ENCODE peak calls at places on chromosomes 5 and 9, in seven cellular contexts. V is EL, R is activated B cell treated with CpG ODN at 0.5 μM for 24 hours, U is ureter, A is NCI-H2171, Q is HS-5, P is kidney. K is an unnamed sample.
A peak's percentile ranks its signal among the peaks of the same experiment; 100 is the strongest.

GRCh38 chr5:58148366-58148765 is 311.5 kb downstream of the PLK2 start:
- DNase-seq in V (no peak), U (no peak), R (no peak), P (no peak), Q (no peak), A (no peak), K (no peak)

GRCh38 chr5:68834486-68834885 is 259.3 kb upstream of the SLC30A5 start:
- DNase-seq in V (no peak), A (no peak), P (no peak), Q (no peak), R (no peak), U (no peak), K (no peak)

GRCh38 chr5:177982072-177982727 is 13.8 kb downstream of the PROP1 start:
- DNase-seq in P (no peak), R (no peak), A (no peak), Q (no peak), V (no peak), U (no peak), K (peak; percentile 4)

GRCh38 chr5:105639511-105639910 is 2031.2 kb downstream of the EFNA5 start:
- DNase-seq in Q (no peak), P (no peak), A (no peak), R (no peak), V (no peak), U (no peak), K (no peak)

GRCh38 chr5:95863383-95863757 is 40.8 kb upstream of the GLRX start:
- DNase-seq in Q (no peak), A (no peak), R (no peak), P (no peak), V (no peak), U (no peak), K (no peak)

GRCh38 chr5:98069876-98070512 is 703.5 kb upstream of the RGMB start:
- DNase-seq in V (no peak), P (no peak), A (no peak), U (no peak), R (no peak), Q (peak; percentile 3), K (no peak)

GRCh38 chr9:8558176-8558575 is 758.6 kb upstream of the DMAC1 start:
- DNase-seq in U (no peak), P (no peak), R (no peak), V (no peak), A (no peak), Q (peak; percentile 30), K (no peak)

GRCh38 chr5:113122053-113122452 is 145.5 kb downstream of the DCP2 start:
- DNase-seq in U (no peak), P (no peak), V (peak; percentile 4), Q (peak; percentile 94), R (no peak), A (no peak), K (no peak)

GRCh38 chr5:170115925-170116324 is 10.2 kb downstream of the FOXI1 start:
- DNase-seq in P (no peak), V (no peak), U (no peak), R (no peak), A (no peak), Q (no peak), K (no peak)